ENCODE peak calls at places on chromosomes 7 and 10, in four cellular contexts. D, H, O and V are unnamed samples.

GRCh38 chr7:37853468-37853867 is 5.1 kb downstream of the NME8 start:
- DNase-seq in D (peak), H (no peak), O (peak), V (no peak)

GRCh38 chr10:131553581-131553980 is 242.1 kb upstream of the TCERG1L start:
- DNase-seq in D (no peak), H (no peak), O (no peak), V (no peak)

GRCh38 chr7:141221007-141221612 is 147.2 kb downstream of the TMEM178B start:
- DNase-seq in D (no peak), H (no peak), O (peak), V (peak)

GRCh38 chr7:133230591-133231194 is 22.2 kb upstream of the EXOC4 start:
- DNase-seq in D (peak), H (no peak), O (peak), V (peak)

GRCh38 chr10:84117683-84118394 is 21.5 kb upstream of the GHITM start:
- DNase-seq in D (no peak), H (no peak), O (no peak), V (no peak)

GRCh38 chr7:117489911-117490310 is 10.1 kb downstream of the CFTR start:
- DNase-seq in D (no peak), H (no peak), O (no peak), V (no peak)

GRCh38 chr7:80439894-80440811 is 71.7 kb downstream of the GNAT3 start:
- DNase-seq in D (no peak), H (no peak), O (peak), V (peak)

GRCh38 chr10:85868627-85869499 is 497.7 kb downstream of the GRID1 start:
- DNase-seq in D (no peak), H (no peak), O (no peak), V (no peak)

GRCh38 chr10:5400843-5401242 is 3.8 kb downstream of the TUBAL3 start:
- DNase-seq in D (no peak), H (no peak), O (no peak), V (no peak)

GRCh38 chr10:132585732-132586722 is 48.4 kb downstream of the INPP5A start:
- DNase-seq in D (no peak), H (no peak), O (no peak), V (no peak)

GRCh38 chr10:132805599-132805998 is 19.7 kb upstream of the NKX6-2 start:
- DNase-seq in D (no peak), H (no peak), O (no peak), V (no peak)

GRCh38 chr7:134246347-134246746 is 70.4 kb downstream of the SLC35B4 start:
- DNase-seq in D (no peak), H (no peak), O (no peak), V (no peak)

GRCh38 chr7:138564365-138564764 is 104.3 kb downstream of the TRIM24 start:
- DNase-seq in D (no peak), H (no peak), O (peak), V (no peak)

GRCh38 chr10:13945760-13946460 is 359.1 kb downstream of the PRPF18 start:
- DNase-seq in D (no peak), H (no peak), O (no peak), V (no peak)

GRCh38 chr10:47418321-47418720 is 34.2 kb upstream of the ZNF488 start:
- DNase-seq in D (no peak), H (no peak), O (no peak), V (no peak)

GRCh38 chr7:45957721-45958120 is 36.6 kb upstream of the IGFBP3 start:
- DNase-seq in D (no peak), H (no peak), O (no peak), V (no peak)

GRCh38 chr10:103915794-103916193 is 2.2 kb downstream of the STN1 start:
- DNase-seq in D (no peak), H (no peak), O (peak), V (no peak)

GRCh38 chr10:89235073-89235798 is 16.3 kb downstream of the LIPA start:
- DNase-seq in D (no peak), H (no peak), O (no peak), V (no peak)

GRCh38 chr7:24756989-24757798 is at the start of gene GSDME:
- DNase-seq in D (peak), H (no peak), O (peak), V (peak)

GRCh38 chr7:102046373-102047117 is 229.1 kb downstream of the CUX1 start:
- DNase-seq in D (no peak), H (no peak), O (peak), V (no peak)

GRCh38 chr10:36266923-36267322 is 624.8 kb upstream of the FZD8 start:
- DNase-seq in D (no peak), H (no peak), O (peak), V (no peak)

GRCh38 chr10:88286030-88286429 is 297.1 kb downstream of the RNLS start:
- DNase-seq in D (no peak), H (no peak), O (no peak), V (no peak)

GRCh38 chr10:91652364-91652763 is 19.5 kb upstream of the PPP1R3C start:
- DNase-seq in D (peak), H (no peak), O (peak), V (peak)

GRCh38 chr7:116702046-116702445 is 30.1 kb downstream of the MET start:
- DNase-seq in D (no peak), H (no peak), O (peak), V (peak)

GRCh38 chr10:100043344-100043743 is 33.6 kb upstream of the DNMBP start:
- DNase-seq in D (no peak), H (no peak), O (peak), V (no peak)

GRCh38 chr7:150339369-150339768 is 2.1 kb downstream of the RARRES2 start:
- DNase-seq in D (no peak), H (no peak), O (no peak), V (no peak)

GRCh38 chr7:150341263-150342118 is at the start of gene RARRES2:
- DNase-seq in D (no peak), H (no peak), O (no peak), V (no peak)

GRCh38 chr7:150340024-150340749 is 1.2 kb downstream of the RARRES2 start:
- DNase-seq in D (no peak), H (no peak), O (no peak), V (peak)

GRCh38 chr7:150342119-150342405 is 633 bp upstream of the RARRES2 start:
- DNase-seq in D (no peak), H (no peak), O (no peak), V (no peak)

GRCh38 chr7:150340875-150341262 is 560 bp downstream of the RARRES2 start:
- DNase-seq in D (no peak), H (no peak), O (no peak), V (no peak)
- H3K4me3 ChIP-seq in D (no peak), H (no peak), O (no peak), V (peak)

GRCh38 chr7:1022356-1022755 is 22.0 kb upstream of the GPR146 start:
- DNase-seq in D (no peak), H (no peak), O (no peak), V (no peak)

GRCh38 chr7:1021366-1021765 is 23.0 kb upstream of the GPR146 start:
- DNase-seq in D (no peak), H (no peak), O (no peak), V (no peak)

GRCh38 chr7:1019789-1020610 is 24.3 kb upstream of the GPR146 start:
- DNase-seq in D (no peak), H (no peak), O (no peak), V (no peak)

GRCh38 chr7:1021931-1022330 is 22.4 kb upstream of the GPR146 start:
- DNase-seq in D (no peak), H (no peak), O (no peak), V (no peak)

DNA sequence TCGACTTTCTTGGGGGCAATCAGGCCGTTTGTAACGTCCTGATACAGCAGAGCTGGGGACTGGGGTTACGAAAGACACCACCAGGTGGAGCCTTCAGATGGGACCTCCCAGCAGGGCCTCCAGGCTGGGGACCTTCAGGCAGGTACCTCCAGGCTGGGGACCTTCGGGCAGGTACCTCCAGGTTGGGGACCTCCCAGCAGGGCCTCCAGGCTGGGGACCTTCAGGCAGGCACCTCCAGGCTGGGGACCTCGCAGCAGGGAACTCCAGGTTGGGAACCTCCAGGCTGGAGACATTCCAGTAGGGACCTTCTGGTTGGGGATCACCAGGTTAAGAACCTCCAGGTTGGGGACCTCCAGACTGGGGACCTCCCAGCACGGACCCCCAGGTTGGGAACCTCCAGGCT is 23.5 kb upstream of the GPR146 start:
- DNase-seq in D (no peak), H (no peak), O (peak), V (no peak)
- TF ChIP-seq CTCF in D (peak), H (no peak), O (peak), V (no peak)

GRCh38 chr10:119167041-119167440 is 1.5 kb upstream of the SFXN4 start:
- DNase-seq in D (no peak), H (no peak), O (no peak), V (no peak)
- H3K4me3 ChIP-seq in D (no peak), H (no peak), O (no peak), V (no peak)

GRCh38 chr10:12800302-12800701 is 201.2 kb downstream of the CCDC3 start:
- DNase-seq in D (no peak), H (no peak), O (peak), V (no peak)
- TF ChIP-seq CTCF in D (no peak), H (no peak), O (peak), V (no peak)